ENCODE peak calls at places on chromosome X, in seven cellular contexts. S is mammary epithelial cell, V is astrocyte, Z is aorta, Q is thoracic aorta, Y is BJ, T is cardiac muscle cell. W is an unnamed sample. For H3K27me3, the result is how much of the 10 kb centered on the place peaks cover.

GRCh38 chrX:49110417-49110816 is 13.1 kb downstream of the GPKOW start:
- DNase-seq in S (no peak), V (no peak), Z (no peak), Q (no peak), Y (no peak), T (no peak), W (no peak)

GRCh38 chrX:123731258-123731986 is 1.4 kb downstream of the THOC2 start:
- DNase-seq in S (no peak), V (peak), Z (no peak), Q (no peak), Y (no peak), T (peak), W (peak)

GRCh38 chrX:150410513-150410912 is 47.4 kb downstream of the MAMLD1 start:
- DNase-seq in S (no peak), V (no peak), Z (no peak), Q (no peak), Y (no peak), T (no peak), W (no peak)

GRCh38 chrX:32877592-32877991 is 333.8 kb downstream of the DMD start:
- DNase-seq in S (peak), V (peak), Z (no peak), Q (no peak), Y (no peak), T (no peak), W (no peak)

GRCh38 chrX:10756365-10756915 is 136.1 kb upstream of the MID1 start:
- DNase-seq in S (peak), V (peak), Z (no peak), Q (no peak), Y (peak), T (peak), W (no peak)

GRCh38 chrX:100090931-100091330 is 319.1 kb downstream of the PCDH19 start:
- DNase-seq in S (peak), V (peak), Z (no peak), Q (no peak), Y (peak), T (peak), W (no peak)

GRCh38 chrX:55007633-55008032 is 7.5 kb downstream of the APEX2 start:
- DNase-seq in S (peak), V (peak), Z (peak), Q (no peak), Y (no peak), T (peak), W (no peak)

GRCh38 chrX:108313662-108314061 is 124.6 kb downstream of the COL4A6 start:
- DNase-seq in S (peak), V (peak), Z (no peak), Q (no peak), Y (no peak), T (no peak), W (no peak)

GRCh38 chrX:7586126-7586525 is 256.8 kb upstream of the VCX start:
- DNase-seq in S (peak), V (peak), Z (no peak), Q (no peak), Y (no peak), T (no peak), W (peak)

GRCh38 chrX:103442536-103442901 is 66.2 kb downstream of the BEX3 start:
- DNase-seq in S (peak), V (peak), Z (no peak), Q (no peak), Y (no peak), T (peak), W (no peak)

DNA sequence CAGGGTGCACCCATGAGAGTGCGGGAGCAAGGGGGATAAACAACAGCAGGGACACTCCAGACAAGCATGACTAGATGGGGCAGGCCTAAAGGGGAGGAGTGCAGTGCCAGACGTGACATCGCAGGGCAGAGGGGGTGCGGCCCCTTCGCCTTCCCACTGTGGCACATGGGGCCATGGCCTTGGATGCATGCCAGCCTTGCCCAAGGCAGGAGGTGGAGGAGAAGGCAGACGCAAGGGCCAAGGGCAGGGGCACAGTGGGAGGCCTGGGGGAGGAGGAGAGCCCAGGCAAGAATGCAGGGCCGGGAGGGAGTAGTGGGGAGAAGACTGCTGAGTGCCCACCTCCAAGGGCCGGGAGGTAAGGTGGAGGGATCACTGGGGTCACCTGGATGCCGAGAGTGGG is 21.6 kb downstream of the PNMA6E start:
- DNase-seq in S (no peak), V (no peak), Z (no peak), Q (no peak), Y (no peak), T (no peak), W (no peak)
- H3K27me3 ChIP-seq in S (under half), V (under half), Z (under half), Q (under half), Y (under half), T (under half), W (under half)

GRCh38 chrX:135009057-135009605 is 13.2 kb downstream of the RTL8B start:
- DNase-seq in S (no peak), V (no peak), Z (no peak), Q (no peak), Y (no peak), T (no peak), W (no peak)

GRCh38 chrX:134999469-134999868 is 8.7 kb downstream of the SMIM10 start:
- DNase-seq in S (peak), V (peak), Z (no peak), Q (no peak), Y (no peak), T (peak), W (peak)

GRCh38 chrX:135009838-135010237 is 12.5 kb downstream of the RTL8B start:
- DNase-seq in S (no peak), V (no peak), Z (no peak), Q (no peak), Y (no peak), T (no peak), W (no peak)

GRCh38 chrX:135000516-135000915 is 9.7 kb downstream of the SMIM10 start:
- DNase-seq in S (no peak), V (no peak), Z (no peak), Q (no peak), Y (no peak), T (no peak), W (no peak)

GRCh38 chrX:135003876-135004623 is 13.3 kb downstream of the SMIM10 start:
- DNase-seq in S (peak), V (peak), Z (peak), Q (peak), Y (no peak), T (peak), W (peak)
- H3K4me3 ChIP-seq in S (peak), V (peak), Z (no peak), Q (peak), Y (peak), T (peak), W (peak)

GRCh38 chrX:25019707-25020390 is 4.1 kb upstream of the ARX start:
- DNase-seq in S (no peak), V (no peak), Z (no peak), Q (no peak), Y (no peak), T (no peak), W (peak)

GRCh38 chrX:25018682-25019081 is 2.9 kb upstream of the ARX start:
- DNase-seq in S (no peak), V (no peak), Z (no peak), Q (no peak), Y (no peak), T (no peak), W (no peak)

GRCh38 chrX:25022499-25023325 is 6.9 kb upstream of the ARX start:
- DNase-seq in S (no peak), V (no peak), Z (no peak), Q (no peak), Y (no peak), T (no peak), W (peak)

GRCh38 chrX:25020391-25021131 is 4.8 kb upstream of the ARX start:
- DNase-seq in S (no peak), V (no peak), Z (no peak), Q (no peak), Y (no peak), T (peak), W (peak)

GRCh38 chrX:25021132-25021498 is 5.3 kb upstream of the ARX start:
- DNase-seq in S (no peak), V (no peak), Z (no peak), Q (no peak), Y (no peak), T (no peak), W (peak)
- H3K27me3 ChIP-seq in S (under half), V (half or more), Z (under half), Q (under half), Y (under half), T (half or more), W (half or more)

DNA sequence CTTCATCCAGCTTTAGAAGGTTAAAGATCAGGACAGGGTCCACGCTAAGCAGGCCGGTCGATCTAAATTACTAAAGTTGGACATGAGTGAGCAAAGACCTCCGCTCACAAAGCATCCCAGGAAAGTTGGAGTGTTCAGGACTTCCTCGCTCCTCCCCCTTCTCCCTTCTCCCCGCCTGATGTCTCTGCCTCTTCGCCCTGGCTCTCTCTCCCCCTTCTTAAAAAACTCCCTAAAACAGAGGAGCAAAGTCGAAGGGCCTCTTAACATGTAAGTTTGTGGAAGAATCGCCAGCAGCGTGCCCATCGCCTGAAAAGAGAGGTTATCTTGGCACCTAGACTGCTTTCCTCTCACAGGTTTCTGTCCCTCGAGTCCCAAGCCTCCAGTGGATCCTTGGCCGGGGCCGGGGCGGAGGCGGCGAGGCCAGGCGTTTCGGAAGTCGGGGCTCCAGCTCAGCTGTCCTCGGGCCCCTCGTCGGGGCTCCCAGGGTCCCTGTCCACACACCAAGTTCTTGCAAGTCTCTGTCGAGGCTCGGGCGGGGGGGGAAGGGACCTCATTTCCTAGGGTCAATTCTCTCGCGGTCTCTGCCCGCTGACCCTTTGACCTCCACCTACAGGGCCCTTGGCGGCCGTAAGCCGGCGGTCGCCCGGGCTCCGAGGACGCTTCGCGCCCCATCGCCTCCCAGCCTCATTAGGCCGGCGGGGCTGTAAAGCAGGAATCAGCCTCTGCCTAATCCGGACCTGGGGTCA is 7.6 kb downstream of the ZIC3 start:
- DNase-seq in S (no peak), V (no peak), Z (no peak), Q (no peak), Y (no peak), T (no peak), W (peak)
- H3K4me3 ChIP-seq in S (no peak), V (no peak), Z (no peak), Q (no peak), Y (no peak), T (no peak), W (peak)

GRCh38 chrX:41919870-41920269 is 3.5 kb downstream of the CASK start:
- DNase-seq in S (no peak), V (no peak), Z (no peak), Q (no peak), Y (no peak), T (no peak), W (no peak)
- H3K27me3 ChIP-seq in S (under half), V (under half), Z (under half), Q (under half), Y (under half), T (under half), W (under half)

DNA sequence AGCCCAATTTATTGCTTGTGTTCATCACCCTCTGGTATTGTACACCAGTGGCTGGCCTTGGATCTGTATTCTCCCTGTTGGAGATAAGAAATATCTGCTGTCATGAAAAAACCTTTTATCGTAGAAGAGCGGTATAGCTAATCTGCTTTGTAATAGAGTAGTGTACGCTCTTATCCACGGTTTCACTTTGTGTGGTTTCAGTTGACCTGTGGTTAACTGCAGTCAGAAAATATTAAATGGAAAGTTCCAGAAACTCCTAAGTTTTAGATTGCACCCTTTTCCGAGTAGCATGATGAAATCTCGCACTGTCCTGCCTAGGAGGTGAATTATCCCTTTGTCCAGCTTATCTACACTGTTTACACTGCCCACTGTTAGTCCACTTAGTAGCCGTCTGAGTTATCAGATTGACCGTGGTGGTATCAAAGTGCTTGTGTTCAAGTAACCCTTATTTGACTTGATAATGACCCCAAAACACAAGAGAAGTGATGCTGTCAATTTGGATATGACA is 42.4 kb downstream of the KDM6A start:
- DNase-seq in S (no peak), V (peak), Z (no peak), Q (no peak), Y (no peak), T (peak), W (no peak)
- H3K4me3 ChIP-seq in S (no peak), V (no peak), Z (no peak), Q (peak), Y (no peak), T (no peak), W (no peak)

GRCh38 chrX:132493095-132493494 is 4.3 kb upstream of the MBNL3 start:
- DNase-seq in S (no peak), V (no peak), Z (no peak), Q (no peak), Y (no peak), T (no peak), W (no peak)
- H3K27me3 ChIP-seq in S (under half), V (under half), Z (under half), Q (under half), Y (under half), T (under half), W (under half)

DNA sequence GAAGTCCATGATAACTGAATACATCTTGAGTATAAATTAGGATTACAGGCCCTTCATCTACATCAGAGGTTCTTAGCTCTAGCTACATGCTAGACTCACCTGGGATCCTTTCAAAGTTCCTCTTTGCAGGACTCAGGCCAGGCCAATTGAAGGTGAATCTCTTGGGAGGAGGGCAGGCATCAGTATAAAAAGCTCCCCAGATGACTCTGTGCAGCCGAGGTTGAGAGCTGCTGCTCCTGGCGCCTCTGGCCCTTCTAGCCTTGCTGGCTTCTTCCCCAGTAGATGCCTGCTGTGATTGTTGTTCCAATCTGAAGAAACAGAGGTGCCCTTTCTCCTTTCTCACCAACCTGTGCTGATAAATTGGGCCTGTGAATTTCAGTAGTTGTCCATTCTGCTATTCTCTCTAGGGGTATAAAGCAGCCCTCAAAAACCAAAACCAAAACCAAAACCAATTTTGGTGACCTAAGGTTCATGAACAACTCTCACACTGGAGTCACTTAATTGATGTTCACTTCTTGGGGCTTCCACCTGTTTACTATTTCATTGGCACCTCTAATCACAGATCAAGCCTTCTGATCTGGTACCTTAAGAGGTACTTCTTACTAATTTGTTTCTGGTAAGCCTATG is 78.7 kb downstream of the SUPT20HL2 start:
- DNase-seq in S (no peak), V (no peak), Z (no peak), Q (no peak), Y (no peak), T (no peak), W (no peak)
- H3K4me3 ChIP-seq in S (no peak), V (no peak), Z (no peak), Q (no peak), Y (no peak), T (no peak), W (no peak)

DNA sequence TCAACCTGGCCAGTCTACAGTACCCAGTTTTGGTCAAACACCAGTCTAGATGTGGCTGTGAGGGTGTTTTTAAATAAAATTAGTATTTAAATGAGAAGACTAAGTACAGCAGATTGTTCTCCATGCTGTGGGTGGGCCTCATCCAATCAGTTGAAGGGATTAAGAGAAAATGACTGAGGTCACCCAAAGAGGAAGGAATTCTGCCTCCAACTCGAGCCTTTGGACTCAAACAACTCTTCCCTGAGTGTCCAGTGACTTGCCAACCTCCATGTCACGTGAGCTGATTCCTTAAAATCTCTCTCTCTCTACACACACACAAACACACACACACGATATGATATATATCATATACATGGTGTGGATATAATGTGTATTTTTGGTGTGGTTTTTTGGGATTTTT is 10.0 kb downstream of the TREX2 start:
- DNase-seq in S (no peak), V (no peak), Z (no peak), Q (no peak), Y (no peak), T (no peak), W (no peak)
- H3K27me3 ChIP-seq in S (under half), V (under half), Z (under half), Q (under half), Y (under half), T (under half), W (under half)

W was measured in H7.